ENCODE peak calls at places on chromosomes 16 and 17, in nine cellular contexts. N is GOT3, P is WERI-Rb-1, I is RWPE1, E is foreskin fibroblast, B is T47D, L is KBM-7, T is EL, Z is BE2C. W is an unnamed sample.
A peak's percentile ranks its signal among the peaks of the same experiment; 100 is the strongest.

GRCh38 chr17:81644496-81644895 is 7.5 kb downstream of the TSPAN10 start:
- DNase-seq in T (no peak), L (no peak), Z (no peak), N (no peak), E (no peak), P (no peak), B (no peak), I (no peak), W (no peak)

GRCh38 chr17:81926451-81927144 is 937 bp downstream of the MAFG start:
- DNase-seq in E (peak; percentile 69), Z (peak; percentile 76), P (peak; percentile 71), B (peak; percentile 91), N (peak; percentile 33), T (peak; percentile 91), I (peak; percentile 71), L (peak; percentile 56), W (peak; percentile 89)

GRCh38 chr17:56824503-56824902 is 9.2 kb downstream of the C17orf67 start:
- DNase-seq in B (no peak), Z (no peak), I (no peak), E (no peak), P (no peak), L (no peak), T (peak; percentile 9), N (no peak), W (no peak)

GRCh38 chr17:63835167-63835720 is 7.2 kb downstream of the SMARCD2 start:
- DNase-seq in B (no peak), N (no peak), L (no peak), P (no peak), Z (no peak), E (no peak), I (no peak), T (no peak), W (no peak)

GRCh38 chr17:13283606-13284005 is 265.8 kb upstream of the ELAC2 start:
- DNase-seq in I (no peak), T (no peak), P (no peak), N (no peak), B (no peak), E (no peak), L (no peak), Z (no peak), W (no peak)

GRCh38 chr16:89045881-89046280 is 47.8 kb upstream of the ACSF3 start:
- DNase-seq in I (no peak), N (no peak), T (no peak), P (no peak), L (no peak), Z (no peak), B (no peak), E (no peak), W (no peak)

GRCh38 chr16:12341966-12342365 is 365.4 kb downstream of the SNX29 start:
- DNase-seq in I (no peak), B (no peak), L (no peak), Z (no peak), E (no peak), P (no peak), N (no peak), T (peak; percentile 43), W (no peak)

GRCh38 chr17:76775021-76775420 is 37.1 kb downstream of the MFSD11 start:
- DNase-seq in E (no peak), Z (no peak), L (no peak), T (no peak), N (no peak), P (peak; percentile 66), I (no peak), B (no peak), W (no peak)

GRCh38 chr16:31134091-31134571 is 1.4 kb downstream of the PRSS8 start:
- DNase-seq in L (no peak), N (no peak), E (no peak), T (no peak), Z (peak; percentile 84), B (no peak), P (no peak), I (peak; percentile 52), W (no peak)

GRCh38 chr16:27254262-27254811 is 14.2 kb downstream of the NSMCE1 start:
- DNase-seq in P (no peak), I (no peak), N (no peak), Z (no peak), E (no peak), L (no peak), B (no peak), T (no peak), W (no peak)

GRCh38 chr16:68083861-68084503 is 1.2 kb upstream of the NFATC3 start:
- DNase-seq in Z (no peak), P (no peak), N (no peak), B (no peak), L (no peak), T (peak; percentile 65), E (peak; percentile 54), I (no peak), W (peak; percentile 68)

GRCh38 chr17:39364236-39365025 is 37.0 kb downstream of the FBXL20 start:
- DNase-seq in E (no peak), N (no peak), L (no peak), T (no peak), B (no peak), I (no peak), Z (no peak), P (no peak), W (no peak)

GRCh38 chr17:57949649-57950048 is 5.6 kb downstream of the CUEDC1 start:
- DNase-seq in B (no peak), P (no peak), I (no peak), Z (no peak), E (no peak), T (peak; percentile 29), N (no peak), L (no peak), W (peak; percentile 47)

GRCh38 chr17:62790554-62790953 is 17.6 kb downstream of the MARCHF10 start:
- DNase-seq in I (no peak), E (peak; percentile 88), T (peak; percentile 90), B (no peak), N (no peak), P (peak; percentile 0), L (no peak), Z (no peak), W (peak; percentile 93)

GRCh38 chr17:81253358-81254131 is 14.4 kb downstream of the NDUFAF8 start:
- DNase-seq in P (peak; percentile 72), Z (peak; percentile 63), E (no peak), B (peak; percentile 73), I (peak; percentile 47), N (no peak), L (peak; percentile 74), T (peak; percentile 38), W (no peak)

GRCh38 chr16:3879258-3879886 is 1.1 kb downstream of the CREBBP start:
- DNase-seq in E (no peak), B (no peak), P (peak; percentile 13), Z (peak; percentile 33), I (no peak), L (peak; percentile 47), N (no peak), T (no peak), W (no peak)

GRCh38 chr16:27400751-27401620 is 988 bp upstream of the IL21R start:
- DNase-seq in E (peak; percentile 48), T (peak; percentile 22), L (peak; percentile 85), P (no peak), B (no peak), Z (no peak), I (no peak), N (no peak), W (no peak)

GRCh38 chr16:86740817-86741799 is 162.8 kb downstream of the FOXL1 start:
- DNase-seq in Z (no peak), E (peak; percentile 79), P (peak; percentile 16), L (peak; percentile 7), N (no peak), T (peak; percentile 86), B (no peak), I (peak; percentile 27), W (peak; percentile 75)

GRCh38 chr16:68658258-68658973 is 13.3 kb downstream of the CDH3 start:
- DNase-seq in L (no peak), T (peak; percentile 97), Z (no peak), E (peak; percentile 53), P (no peak), N (no peak), B (no peak), I (peak; percentile 94), W (peak; percentile 13)

W was measured in fibroblast of gingiva.